ENCODE peak calls at places on chromosomes 11 and 22, in five cellular contexts. I is cardiac muscle cell, L is AG09319, P is lower lobe of right lung, G is mesothelial cell of epicardium. J is an unnamed sample.

GRCh38 chr11:129861702-129862107 is 33.7 kb downstream of the NFRKB start:
- DNase-seq in L (peak), G (peak), P (peak), I (peak), J (no peak)

GRCh38 chr11:1160231-1161101 is 2.7 kb downstream of the MUC5AC start:
- DNase-seq in I (no peak), P (no peak), G (no peak), L (no peak), J (peak)

GRCh38 chr11:89235121-89235520 is 57.4 kb downstream of the TYR start:
- DNase-seq in G (no peak), P (no peak), L (no peak), I (no peak), J (no peak)

GRCh38 chr22:36811094-36811797 is 5.6 kb downstream of the PVALB start:
- DNase-seq in G (no peak), P (no peak), L (no peak), I (no peak), J (no peak)

GRCh38 chr11:776459-777287 is 614 bp downstream of the GATD1 start:
- DNase-seq in P (peak), I (peak), L (no peak), G (peak), J (no peak)

GRCh38 chr11:62926669-62927455 is 5.7 kb upstream of the CHRM1 start:
- DNase-seq in G (no peak), I (no peak), L (no peak), P (no peak), J (no peak)

GRCh38 chr11:102966011-102966410 is 10.5 kb upstream of the MMP13 start:
- DNase-seq in P (no peak), I (no peak), L (no peak), G (no peak), J (no peak)

GRCh38 chr22:29524440-29525191 is 28.9 kb downstream of the THOC5 start:
- DNase-seq in L (no peak), P (no peak), I (peak), G (no peak), J (peak)

GRCh38 chr22:36505998-36506635 is 723 bp downstream of the FOXRED2 start:
- DNase-seq in I (no peak), G (no peak), P (no peak), L (no peak), J (no peak)

GRCh38 chr22:46069518-46070214 is 80.7 kb upstream of the PPARA start:
- DNase-seq in G (no peak), L (peak), I (peak), P (peak), J (no peak)

GRCh38 chr11:9219572-9219971 is 45.6 kb downstream of the DENND5A start:
- DNase-seq in P (no peak), G (no peak), I (peak), L (peak), J (no peak)

GRCh38 chr11:72840780-72841179 is 26.6 kb downstream of the ATG16L2 start:
- DNase-seq in L (peak), P (no peak), G (no peak), I (peak), J (no peak)

GRCh38 chr11:20081336-20081735 is 78.9 kb downstream of the DBX1 start:
- DNase-seq in L (no peak), G (no peak), I (no peak), P (no peak), J (no peak)

GRCh38 chr11:93484716-93485115 is 58.5 kb downstream of the SMCO4 start:
- DNase-seq in L (peak), P (no peak), G (no peak), I (peak), J (no peak)

GRCh38 chr11:57493507-57494503 is 21.7 kb downstream of the SLC43A1 start:
- DNase-seq in P (peak), L (no peak), G (no peak), I (peak), J (peak)

GRCh38 chr11:11382858-11383532 is 29.9 kb upstream of the CSNK2A3 start:
- DNase-seq in I (no peak), G (no peak), P (no peak), L (no peak), J (no peak)

GRCh38 chr11:59416613-59417012 is 9.6 kb downstream of the OR5A2 start:
- DNase-seq in P (no peak), I (no peak), L (no peak), G (no peak), J (no peak)

GRCh38 chr11:57434640-57435546 is 8.0 kb upstream of the SLC43A3 start:
- DNase-seq in P (no peak), L (peak), G (no peak), I (peak), J (no peak)

GRCh38 chr11:113446112-113446511 is 29.1 kb downstream of the DRD2 start:
- DNase-seq in P (no peak), L (no peak), I (peak), G (no peak), J (no peak)

GRCh38 chr22:27732391-27732790 is 69.2 kb downstream of the MN1 start:
- DNase-seq in L (no peak), I (no peak), P (no peak), G (no peak), J (no peak)
- TF ChIP-seq CTCF in L (no peak), I (no peak), P (no peak), G (no peak), J (no peak)

GRCh38 chr11:119095066-119095880 is 6.4 kb downstream of the DPAGT1 start:
- DNase-seq in I (peak), P (peak), L (peak), G (peak), J (peak)
- TF ChIP-seq CTCF in I (no peak), P (no peak), L (no peak), G (no peak), J (no peak)

GRCh38 chr11:44258190-44258489 is 51.8 kb downstream of the ALX4 start:
- DNase-seq in P (no peak), G (no peak), L (no peak), I (peak), J (no peak)
- TF ChIP-seq CTCF in P (no peak), G (no peak), L (no peak), I (no peak), J (no peak)

GRCh38 chr11:74403607-74404006 is 5.4 kb upstream of the PGM2L1 start:
- DNase-seq in G (no peak), L (no peak), P (no peak), I (no peak), J (no peak)

GRCh38 chr11:74398244-74399159 is at the start of gene PGM2L1:
- DNase-seq in P (peak), I (peak), L (peak), G (peak), J (peak)

GRCh38 chr11:74397531-74398243 is 546 bp downstream of the PGM2L1 start:
- DNase-seq in I (peak), G (peak), L (no peak), P (peak), J (peak)
- TF ChIP-seq CTCF in I (no peak), G (no peak), L (no peak), P (peak), J (no peak)

GRCh38 chr11:116439480-116439759 is 333.4 kb downstream of the BUD13 start:
- DNase-seq in G (no peak), L (no peak), P (no peak), I (no peak), J (no peak)

GRCh38 chr11:116438651-116439479 is 333.9 kb downstream of the BUD13 start:
- DNase-seq in L (no peak), P (no peak), G (no peak), I (no peak), J (no peak)

GRCh38 chr11:116432301-116432700 is 340.5 kb downstream of the BUD13 start:
- DNase-seq in G (no peak), P (no peak), I (no peak), L (no peak), J (no peak)

GRCh38 chr11:116431842-116432241 is 340.9 kb downstream of the BUD13 start:
- DNase-seq in L (no peak), G (no peak), I (no peak), P (no peak), J (no peak)

GRCh38 chr11:116434986-116435385 is 337.8 kb downstream of the BUD13 start:
- DNase-seq in I (no peak), L (no peak), G (no peak), P (no peak), J (no peak)
- TF ChIP-seq CTCF in I (no peak), L (no peak), G (no peak), P (no peak), J (no peak)

GRCh38 chr11:65637794-65638317 is at the start of gene SIPA1:
- DNase-seq in G (peak), L (peak), I (peak), P (peak), J (peak)
- TF ChIP-seq CTCF in G (no peak), L (peak), I (peak), P (peak), J (no peak)

J was measured in activated B cell treated with CpG ODN at 0.5 μM for 24 hours.